ENCODE peak calls at places on chromosomes 11 and 22, in six cellular contexts. D is stimulated activated CD4-positive, alpha-beta T cell treated with anti-CD3 and anti-CD28 coated beads, TNF-alpha, amount 100 ng/mL, for 48 hours; Y is heart left ventricle; O is DMS53; U is T-helper 17 cell; E is astrocyte of the hippocampus. V is an unnamed sample.

GRCh38 chr11:92861641-92862040 is 107.8 kb upstream of the MTNR1B start:
- DNase-seq in Y (no peak), D (no peak), O (peak), E (no peak), U (no peak), V (no peak)

GRCh38 chr11:123580557-123581275 is 73.7 kb downstream of the SCN3B start:
- DNase-seq in D (peak), Y (peak), U (peak), E (peak), O (peak), V (peak)

GRCh38 chr11:130474637-130475400 is 26.4 kb downstream of the ADAMTS15 start:
- DNase-seq in Y (no peak), D (no peak), O (no peak), E (no peak), U (no peak), V (no peak)

GRCh38 chr22:25362215-25362882 is 142.9 kb downstream of the CRYBB2 start:
- DNase-seq in O (peak), Y (peak), E (peak), D (peak), U (peak), V (peak)

GRCh38 chr11:115471367-115471766 is 32.8 kb downstream of the CADM1 start:
- DNase-seq in E (peak), O (peak), D (no peak), U (no peak), Y (no peak), V (no peak)

GRCh38 chr22:46681010-46681409 is 57.0 kb downstream of the CERK start:
- DNase-seq in O (no peak), Y (no peak), E (no peak), D (no peak), U (no peak), V (no peak)

GRCh38 chr22:45600791-45601730 is 70.6 kb upstream of the ATXN10 start:
- DNase-seq in D (no peak), U (no peak), O (no peak), Y (no peak), E (no peak), V (no peak)

GRCh38 chr11:118998822-118999221 is 884 bp downstream of the CENATAC start:
- DNase-seq in Y (no peak), E (peak), O (peak), U (no peak), D (no peak), V (no peak)

GRCh38 chr22:49305966-49306631 is 521.6 kb downstream of the BRD1 start:
- DNase-seq in D (no peak), E (no peak), Y (no peak), O (no peak), U (no peak), V (peak)

GRCh38 chr11:17129003-17129402 is 51.5 kb upstream of the RPS13 start:
- DNase-seq in U (no peak), Y (no peak), E (peak), O (peak), D (no peak), V (no peak)

GRCh38 chr22:50025993-50026392 is 13.4 kb upstream of the IL17REL start:
- DNase-seq in D (no peak), Y (no peak), U (no peak), O (no peak), E (no peak), V (no peak)

GRCh38 chr11:1151366-1152315 is 6.1 kb upstream of the MUC5AC start:
- DNase-seq in U (no peak), E (no peak), Y (no peak), O (no peak), D (no peak), V (peak)

GRCh38 chr11:27255447-27255828 is 107.6 kb downstream of the CCDC34 start:
- DNase-seq in D (no peak), Y (no peak), E (peak), U (no peak), O (no peak), V (no peak)

GRCh38 chr11:44563716-44564115 is 1.7 kb upstream of the CD82 start:
- DNase-seq in U (no peak), D (no peak), Y (no peak), O (no peak), E (peak), V (no peak)

GRCh38 chr11:23730307-23730998 is 766.4 kb upstream of the LUZP2 start:
- DNase-seq in O (peak), D (no peak), Y (no peak), E (no peak), U (no peak), V (peak)

GRCh38 chr11:706957-707816 is 1.2 kb downstream of the EPS8L2 start:
- DNase-seq in D (no peak), E (peak), O (peak), U (no peak), Y (peak), V (peak)

GRCh38 chr22:23591846-23592245 is 11.8 kb upstream of the IGLL1 start:
- DNase-seq in O (no peak), Y (no peak), E (no peak), D (no peak), U (no peak), V (no peak)

GRCh38 chr22:20590477-20591294 is 83.3 kb downstream of the MED15 start:
- DNase-seq in U (no peak), E (no peak), Y (no peak), D (no peak), O (no peak), V (no peak)

GRCh38 chr22:31637938-31638618 is 23.9 kb downstream of the PISD start:
- DNase-seq in E (no peak), Y (peak), U (no peak), O (no peak), D (no peak), V (peak)

GRCh38 chr22:38866399-38867123 is 5.5 kb downstream of the CBX6 start:
- DNase-seq in E (no peak), Y (no peak), U (no peak), O (no peak), D (no peak), V (peak)

GRCh38 chr22:48575567-48576332 is 1251.9 kb downstream of the BRD1 start:
- DNase-seq in Y (no peak), E (no peak), U (no peak), O (no peak), D (no peak), V (no peak)

GRCh38 chr11:117096973-117097566 is 1.2 kb downstream of the SIK3 start:
- DNase-seq in U (no peak), Y (no peak), D (no peak), E (no peak), O (peak), V (no peak)

GRCh38 chr11:66889974-66890373 is 33.1 kb downstream of the LRFN4 start:
- DNase-seq in D (no peak), E (no peak), O (no peak), Y (no peak), U (no peak), V (no peak)

GRCh38 chr11:113035708-113036107 is 74.5 kb downstream of the NCAM1 start:
- DNase-seq in U (no peak), O (no peak), Y (no peak), D (no peak), E (no peak), V (no peak)

GRCh38 chr11:106329273-106330018 is 252.0 kb downstream of the AASDHPPT start:
- DNase-seq in D (no peak), O (no peak), U (no peak), E (no peak), Y (no peak), V (no peak)

GRCh38 chr22:25167082-25167481 is 32.6 kb upstream of the CRYBB3 start:
- DNase-seq in D (no peak), U (no peak), E (no peak), Y (no peak), O (no peak), V (no peak)

GRCh38 chr11:133619973-133620372 is 87.7 kb upstream of the OPCML start:
- DNase-seq in E (peak), D (no peak), Y (no peak), U (no peak), O (peak), V (no peak)

GRCh38 chr11:37449146-37449545 is 851.1 kb upstream of the RAG2 start:
- DNase-seq in U (no peak), Y (no peak), D (no peak), O (peak), E (peak), V (no peak)

GRCh38 chr11:63670738-63671321 is 346 bp downstream of the ATL3 start:
- DNase-seq in Y (peak), E (peak), U (peak), O (peak), D (peak), V (peak)

GRCh38 chr11:15118431-15118830 is 3.7 kb downstream of the INSC start:
- DNase-seq in E (no peak), U (no peak), Y (no peak), D (no peak), O (no peak), V (no peak)

GRCh38 chr11:116984589-116984988 is 113.6 kb downstream of the SIK3 start:
- DNase-seq in O (no peak), U (no peak), D (no peak), Y (no peak), E (peak), V (no peak)

GRCh38 chr11:57109331-57109730 is 72.4 kb upstream of the LRRC55 start:
- DNase-seq in D (no peak), U (no peak), Y (no peak), O (no peak), E (no peak), V (no peak)

GRCh38 chr22:38819387-38819940 is 24.4 kb downstream of the NPTXR start:
- DNase-seq in Y (no peak), U (no peak), O (no peak), D (no peak), E (no peak), V (no peak)

V was measured in upper lobe of left lung.